ENCODE peak calls at places on chromosomes 5 and 9, in five cellular contexts. One of them, this sample, is unnamed.
A peak's percentile ranks its signal among the peaks of the same experiment; 100 is the strongest.

GRCh38 chr5:168734657-168735344 is 155.6 kb upstream of the PANK3 start:
- DNase-seq in Right ventricle myocardium superior: peak; percentile 81
- DNase-seq in frontal cortex: no peak
- DNase-seq in SW 1271: no peak
- DNase-seq in gastrocnemius medialis: peak; percentile 67
- DNase-seq in this sample: no peak

GRCh38 chr5:135473956-135474670 is 22.0 kb upstream of the TIFAB start:
- DNase-seq in SW 1271: no peak
- DNase-seq in frontal cortex: no peak
- DNase-seq in Right ventricle myocardium superior: no peak
- DNase-seq in gastrocnemius medialis: no peak
- DNase-seq in this sample: no peak

GRCh38 chr5:61322738-61323429 is 9.2 kb upstream of the ZSWIM6 start:
- DNase-seq in Right ventricle myocardium superior: no peak
- DNase-seq in gastrocnemius medialis: no peak
- DNase-seq in SW 1271: no peak
- DNase-seq in frontal cortex: no peak
- DNase-seq in this sample: no peak

GRCh38 chr5:72380491-72381274 is 60.5 kb downstream of the PTCD2 start:
- DNase-seq in SW 1271: no peak
- DNase-seq in Right ventricle myocardium superior: no peak
- DNase-seq in gastrocnemius medialis: no peak
- DNase-seq in frontal cortex: no peak
- DNase-seq in this sample: peak; percentile 12

GRCh38 chr9:136044971-136045594 is 50.0 kb downstream of the NACC2 start:
- DNase-seq in frontal cortex: peak; percentile 72
- DNase-seq in gastrocnemius medialis: no peak
- DNase-seq in SW 1271: no peak
- DNase-seq in Right ventricle myocardium superior: no peak
- DNase-seq in this sample: no peak

GRCh38 chr9:109307380-109308240 is 13.2 kb downstream of the EPB41L4B start:
- DNase-seq in gastrocnemius medialis: no peak
- DNase-seq in frontal cortex: no peak
- DNase-seq in SW 1271: no peak
- DNase-seq in Right ventricle myocardium superior: no peak
- DNase-seq in this sample: no peak

GRCh38 chr5:67265951-67266350 is 69.4 kb upstream of the CD180 start:
- DNase-seq in Right ventricle myocardium superior: no peak
- DNase-seq in gastrocnemius medialis: no peak
- DNase-seq in SW 1271: no peak
- DNase-seq in frontal cortex: no peak
- DNase-seq in this sample: no peak

GRCh38 chr5:121870489-121870888 is 18.8 kb downstream of the FTMT start:
- DNase-seq in Right ventricle myocardium superior: no peak
- DNase-seq in gastrocnemius medialis: no peak
- DNase-seq in SW 1271: no peak
- DNase-seq in frontal cortex: no peak
- DNase-seq in this sample: peak; percentile 35

GRCh38 chr5:140317859-140318258 is 15.0 kb upstream of the PFDN1 start:
- DNase-seq in gastrocnemius medialis: no peak
- DNase-seq in Right ventricle myocardium superior: no peak
- DNase-seq in SW 1271: peak; percentile 82
- DNase-seq in frontal cortex: no peak
- DNase-seq in this sample: no peak

GRCh38 chr9:83299556-83299955 is 236.6 kb upstream of the RASEF start:
- DNase-seq in Right ventricle myocardium superior: no peak
- DNase-seq in SW 1271: peak; percentile 26
- DNase-seq in frontal cortex: no peak
- DNase-seq in gastrocnemius medialis: peak; percentile 74
- DNase-seq in this sample: peak; percentile 96

GRCh38 chr5:66307647-66308257 is 163.7 kb downstream of the SREK1 start:
- DNase-seq in Right ventricle myocardium superior: no peak
- DNase-seq in SW 1271: peak; percentile 82
- DNase-seq in gastrocnemius medialis: no peak
- DNase-seq in frontal cortex: peak; percentile 38
- DNase-seq in this sample: peak; percentile 44

GRCh38 chr5:60350794-60351193 is 349.2 kb downstream of the DEPDC1B start:
- DNase-seq in frontal cortex: no peak
- DNase-seq in Right ventricle myocardium superior: no peak
- DNase-seq in SW 1271: no peak
- DNase-seq in gastrocnemius medialis: no peak
- DNase-seq in this sample: peak; percentile 16

GRCh38 chr5:948472-949274 is 56.0 kb downstream of the TRIP13 start:
- DNase-seq in Right ventricle myocardium superior: no peak
- DNase-seq in SW 1271: no peak
- DNase-seq in gastrocnemius medialis: no peak
- DNase-seq in frontal cortex: no peak
- DNase-seq in this sample: no peak

GRCh38 chr9:86135374-86135773 is 36.0 kb upstream of the GOLM1 start:
- DNase-seq in frontal cortex: no peak
- DNase-seq in SW 1271: no peak
- DNase-seq in Right ventricle myocardium superior: no peak
- DNase-seq in gastrocnemius medialis: no peak
- DNase-seq in this sample: no peak

GRCh38 chr5:69086206-69086605 is 7.6 kb upstream of the SLC30A5 start:
- DNase-seq in SW 1271: no peak
- DNase-seq in Right ventricle myocardium superior: no peak
- DNase-seq in frontal cortex: no peak
- DNase-seq in gastrocnemius medialis: no peak
- DNase-seq in this sample: no peak

GRCh38 chr9:114507726-114508125 is 2.5 kb upstream of the WHRN start:
- DNase-seq in SW 1271: no peak
- DNase-seq in gastrocnemius medialis: no peak
- DNase-seq in frontal cortex: peak; percentile 44
- DNase-seq in Right ventricle myocardium superior: no peak
- DNase-seq in this sample: peak; percentile 18

GRCh38 chr5:66945389-66946349 is 250.9 kb downstream of the CD180 start:
- DNase-seq in Right ventricle myocardium superior: no peak
- DNase-seq in SW 1271: no peak
- DNase-seq in gastrocnemius medialis: no peak
- DNase-seq in frontal cortex: no peak
- DNase-seq in this sample: no peak

GRCh38 chr5:156802501-156802900 is 47.6 kb upstream of the PPP1R2B start:
- DNase-seq in gastrocnemius medialis: no peak
- DNase-seq in frontal cortex: no peak
- DNase-seq in Right ventricle myocardium superior: no peak
- DNase-seq in SW 1271: no peak
- DNase-seq in this sample: no peak

GRCh38 chr5:148950892-148951291 is 112.0 kb downstream of the SH3TC2 start:
- DNase-seq in gastrocnemius medialis: no peak
- DNase-seq in Right ventricle myocardium superior: no peak
- DNase-seq in frontal cortex: no peak
- DNase-seq in SW 1271: no peak
- DNase-seq in this sample: no peak

GRCh38 chr5:86878250-86878649 is 260.5 kb downstream of the COX7C start:
- DNase-seq in SW 1271: no peak
- DNase-seq in gastrocnemius medialis: no peak
- DNase-seq in Right ventricle myocardium superior: no peak
- DNase-seq in frontal cortex: no peak
- DNase-seq in this sample: no peak

GRCh38 chr5:43312699-43313034 is 545 bp downstream of the HMGCS1 start:
- DNase-seq in frontal cortex: no peak
- DNase-seq in Right ventricle myocardium superior: no peak
- DNase-seq in SW 1271: peak; percentile 56
- DNase-seq in gastrocnemius medialis: no peak
- DNase-seq in this sample: no peak

GRCh38 chr9:113632776-113633590 is 169.5 kb downstream of the RGS3 start:
- DNase-seq in gastrocnemius medialis: no peak
- DNase-seq in SW 1271: no peak
- DNase-seq in frontal cortex: no peak
- DNase-seq in Right ventricle myocardium superior: no peak
- DNase-seq in this sample: no peak

GRCh38 chr9:19028835-19029451 is 4.1 kb downstream of the SAXO1 start:
- DNase-seq in Right ventricle myocardium superior: no peak
- DNase-seq in gastrocnemius medialis: no peak
- DNase-seq in frontal cortex: peak; percentile 69
- DNase-seq in SW 1271: peak; percentile 17
- DNase-seq in this sample: peak; percentile 36

GRCh38 chr5:144913661-144914060 is 743.0 kb downstream of the KCTD16 start:
- DNase-seq in gastrocnemius medialis: no peak
- DNase-seq in Right ventricle myocardium superior: no peak
- DNase-seq in SW 1271: no peak
- DNase-seq in frontal cortex: no peak
- DNase-seq in this sample: no peak

GRCh38 chr5:176611435-176611834 is 1.5 kb upstream of the GPRIN1 start:
- DNase-seq in frontal cortex: peak; percentile 61
- DNase-seq in gastrocnemius medialis: no peak
- DNase-seq in SW 1271: no peak
- DNase-seq in Right ventricle myocardium superior: peak; percentile 80
- DNase-seq in this sample: peak; percentile 46

GRCh38 chr5:42840279-42840678 is 28.6 kb upstream of the SELENOP start:
- DNase-seq in gastrocnemius medialis: peak; percentile 48
- DNase-seq in frontal cortex: no peak
- DNase-seq in Right ventricle myocardium superior: peak; percentile 82
- DNase-seq in SW 1271: no peak
- DNase-seq in this sample: no peak

GRCh38 chr5:111259636-111260035 is 35.5 kb downstream of the CAMK4 start:
- DNase-seq in Right ventricle myocardium superior: no peak
- DNase-seq in frontal cortex: no peak
- DNase-seq in SW 1271: no peak
- DNase-seq in gastrocnemius medialis: no peak
- DNase-seq in this sample: no peak

GRCh38 chr5:156815988-156816599 is 34.0 kb upstream of the PPP1R2B start:
- DNase-seq in Right ventricle myocardium superior: no peak
- DNase-seq in SW 1271: peak; percentile 25
- DNase-seq in frontal cortex: no peak
- DNase-seq in gastrocnemius medialis: no peak
- DNase-seq in this sample: no peak

GRCh38 chr9:1005043-1005667 is 28.7 kb downstream of the DMRT3 start:
- DNase-seq in frontal cortex: no peak
- DNase-seq in gastrocnemius medialis: no peak
- DNase-seq in Right ventricle myocardium superior: no peak
- DNase-seq in SW 1271: peak; percentile 7
- DNase-seq in this sample: peak; percentile 41

GRCh38 chr5:108379722-108380530 is 2.0 kb downstream of the FBXL17 start:
- DNase-seq in SW 1271: no peak
- DNase-seq in frontal cortex: no peak
- DNase-seq in Right ventricle myocardium superior: no peak
- DNase-seq in gastrocnemius medialis: no peak
- DNase-seq in this sample: no peak

GRCh38 chr5:142931896-142932686 is 161.9 kb downstream of the ARHGAP26 start:
- DNase-seq in frontal cortex: no peak
- DNase-seq in gastrocnemius medialis: no peak
- DNase-seq in Right ventricle myocardium superior: peak; percentile 43
- DNase-seq in SW 1271: no peak
- DNase-seq in this sample: no peak

GRCh38 chr5:172840077-172840777 is 6.2 kb downstream of the ERGIC1 start:
- DNase-seq in frontal cortex: no peak
- DNase-seq in SW 1271: no peak
- DNase-seq in Right ventricle myocardium superior: no peak
- DNase-seq in gastrocnemius medialis: no peak
- DNase-seq in this sample: no peak

GRCh38 chr5:168114444-168115017 is 176.9 kb upstream of the WWC1 start:
- DNase-seq in Right ventricle myocardium superior: no peak
- DNase-seq in gastrocnemius medialis: no peak
- DNase-seq in SW 1271: peak; percentile 65
- DNase-seq in frontal cortex: no peak
- DNase-seq in this sample: peak; percentile 36

GRCh38 chr5:175654807-175655206 is 3.1 kb upstream of the HRH2 start:
- DNase-seq in gastrocnemius medialis: no peak
- DNase-seq in SW 1271: no peak
- DNase-seq in Right ventricle myocardium superior: no peak
- DNase-seq in frontal cortex: no peak
- DNase-seq in this sample: no peak

GRCh38 chr5:159184858-159185381 is 24.4 kb downstream of the RNF145 start:
- DNase-seq in Right ventricle myocardium superior: no peak
- DNase-seq in frontal cortex: no peak
- DNase-seq in gastrocnemius medialis: no peak
- DNase-seq in SW 1271: peak; percentile 84
- DNase-seq in this sample: no peak

GRCh38 chr5:76083555-76084495 is 642 bp downstream of the SV2C start:
- DNase-seq in gastrocnemius medialis: no peak
- DNase-seq in frontal cortex: peak; percentile 16
- DNase-seq in SW 1271: no peak
- DNase-seq in Right ventricle myocardium superior: no peak
- DNase-seq in this sample: no peak

GRCh38 chr5:5229405-5229804 is 89.3 kb downstream of the ADAMTS16 start:
- DNase-seq in gastrocnemius medialis: no peak
- DNase-seq in frontal cortex: no peak
- DNase-seq in Right ventricle myocardium superior: no peak
- DNase-seq in SW 1271: no peak
- DNase-seq in this sample: no peak

GRCh38 chr5:124909734-124910133 is 163.3 kb upstream of the ZNF608 start:
- DNase-seq in frontal cortex: no peak
- DNase-seq in Right ventricle myocardium superior: no peak
- DNase-seq in gastrocnemius medialis: no peak
- DNase-seq in SW 1271: no peak
- DNase-seq in this sample: no peak

GRCh38 chr5:61604076-61604475 is 272.0 kb downstream of the ZSWIM6 start:
- DNase-seq in frontal cortex: no peak
- DNase-seq in gastrocnemius medialis: no peak
- DNase-seq in Right ventricle myocardium superior: no peak
- DNase-seq in SW 1271: no peak
- DNase-seq in this sample: no peak